ENCODE peak calls at places on chromosomes 7 and 10, in nine cellular contexts. One of them, this sample, is unnamed.

GRCh38 chr7:129949292-129950133 is 3.2 kb downstream of the UBE2H start:
- DNase-seq in testis: peak
- DNase-seq in SK-N-SH: peak
- DNase-seq in psoas muscle: no peak
- DNase-seq in dorsolateral prefrontal cortex: no peak
- DNase-seq in thoracic aorta: no peak
- DNase-seq in fibroblast of pulmonary artery: peak
- DNase-seq in suprapubic skin: no peak
- DNase-seq in astrocyte of the cerebellum: peak
- DNase-seq in this sample: no peak

GRCh38 chr7:25835191-25835590 is 316.8 kb upstream of the NFE2L3 start:
- DNase-seq in testis: no peak
- DNase-seq in SK-N-SH: no peak
- DNase-seq in psoas muscle: no peak
- DNase-seq in dorsolateral prefrontal cortex: no peak
- DNase-seq in thoracic aorta: no peak
- DNase-seq in fibroblast of pulmonary artery: no peak
- DNase-seq in suprapubic skin: no peak
- DNase-seq in astrocyte of the cerebellum: peak
- DNase-seq in this sample: no peak

GRCh38 chr7:150890853-150891584 is 38.7 kb downstream of the AOC1 start:
- DNase-seq in testis: no peak
- DNase-seq in SK-N-SH: no peak
- DNase-seq in psoas muscle: no peak
- DNase-seq in dorsolateral prefrontal cortex: no peak
- DNase-seq in thoracic aorta: no peak
- DNase-seq in fibroblast of pulmonary artery: no peak
- DNase-seq in suprapubic skin: no peak
- DNase-seq in astrocyte of the cerebellum: no peak
- DNase-seq in this sample: no peak

GRCh38 chr7:5382281-5383041 is 41.2 kb downstream of the TNRC18 start:
- DNase-seq in testis: peak
- DNase-seq in SK-N-SH: peak
- DNase-seq in psoas muscle: no peak
- DNase-seq in dorsolateral prefrontal cortex: peak
- DNase-seq in thoracic aorta: no peak
- DNase-seq in fibroblast of pulmonary artery: peak
- DNase-seq in suprapubic skin: no peak
- DNase-seq in astrocyte of the cerebellum: no peak
- DNase-seq in this sample: no peak

GRCh38 chr10:108250954-108251620 is 1086.6 kb upstream of the SORCS1 start:
- DNase-seq in testis: no peak
- DNase-seq in SK-N-SH: peak
- DNase-seq in psoas muscle: no peak
- DNase-seq in dorsolateral prefrontal cortex: no peak
- DNase-seq in thoracic aorta: no peak
- DNase-seq in fibroblast of pulmonary artery: peak
- DNase-seq in suprapubic skin: no peak
- DNase-seq in astrocyte of the cerebellum: no peak
- DNase-seq in this sample: no peak

GRCh38 chr7:148609045-148609725 is 18.6 kb downstream of the C7orf33 start:
- DNase-seq in testis: no peak
- DNase-seq in SK-N-SH: no peak
- DNase-seq in psoas muscle: no peak
- DNase-seq in dorsolateral prefrontal cortex: no peak
- DNase-seq in thoracic aorta: no peak
- DNase-seq in fibroblast of pulmonary artery: peak
- DNase-seq in suprapubic skin: no peak
- DNase-seq in astrocyte of the cerebellum: peak
- DNase-seq in this sample: no peak

GRCh38 chr7:47418910-47419309 is 163.0 kb downstream of the TNS3 start:
- DNase-seq in testis: no peak
- DNase-seq in SK-N-SH: no peak
- DNase-seq in psoas muscle: no peak
- DNase-seq in dorsolateral prefrontal cortex: no peak
- DNase-seq in thoracic aorta: no peak
- DNase-seq in fibroblast of pulmonary artery: peak
- DNase-seq in suprapubic skin: peak
- DNase-seq in astrocyte of the cerebellum: no peak
- DNase-seq in this sample: no peak

GRCh38 chr7:87480386-87480785 is 4.9 kb upstream of the ABCB4 start:
- DNase-seq in testis: no peak
- DNase-seq in SK-N-SH: no peak
- DNase-seq in psoas muscle: no peak
- DNase-seq in dorsolateral prefrontal cortex: no peak
- DNase-seq in thoracic aorta: no peak
- DNase-seq in fibroblast of pulmonary artery: no peak
- DNase-seq in suprapubic skin: no peak
- DNase-seq in astrocyte of the cerebellum: no peak
- DNase-seq in this sample: no peak

GRCh38 chr10:77139746-77140145 is 497.9 kb downstream of the KCNMA1 start:
- DNase-seq in testis: no peak
- DNase-seq in SK-N-SH: no peak
- DNase-seq in psoas muscle: no peak
- DNase-seq in dorsolateral prefrontal cortex: no peak
- DNase-seq in thoracic aorta: no peak
- DNase-seq in fibroblast of pulmonary artery: no peak
- DNase-seq in suprapubic skin: no peak
- DNase-seq in astrocyte of the cerebellum: no peak
- DNase-seq in this sample: no peak

GRCh38 chr10:131544495-131544894 is 233.0 kb upstream of the TCERG1L start:
- DNase-seq in testis: no peak
- DNase-seq in SK-N-SH: no peak
- DNase-seq in psoas muscle: no peak
- DNase-seq in dorsolateral prefrontal cortex: no peak
- DNase-seq in thoracic aorta: no peak
- DNase-seq in fibroblast of pulmonary artery: no peak
- DNase-seq in suprapubic skin: no peak
- DNase-seq in astrocyte of the cerebellum: no peak
- DNase-seq in this sample: no peak

GRCh38 chr7:22597845-22598244 is 97.9 kb upstream of the STEAP1B start:
- DNase-seq in testis: no peak
- DNase-seq in SK-N-SH: no peak
- DNase-seq in psoas muscle: no peak
- DNase-seq in dorsolateral prefrontal cortex: no peak
- DNase-seq in thoracic aorta: no peak
- DNase-seq in fibroblast of pulmonary artery: peak
- DNase-seq in suprapubic skin: no peak
- DNase-seq in astrocyte of the cerebellum: no peak
- DNase-seq in this sample: no peak

GRCh38 chr7:2759736-2760097 is 71.7 kb downstream of the AMZ1 start:
- DNase-seq in testis: no peak
- DNase-seq in SK-N-SH: no peak
- DNase-seq in psoas muscle: peak
- DNase-seq in dorsolateral prefrontal cortex: peak
- DNase-seq in thoracic aorta: no peak
- DNase-seq in fibroblast of pulmonary artery: no peak
- DNase-seq in suprapubic skin: no peak
- DNase-seq in astrocyte of the cerebellum: no peak
- DNase-seq in this sample: no peak

GRCh38 chr10:53839437-53840039 is 961.5 kb downstream of the PCDH15 start:
- DNase-seq in testis: no peak
- DNase-seq in SK-N-SH: peak
- DNase-seq in psoas muscle: no peak
- DNase-seq in dorsolateral prefrontal cortex: no peak
- DNase-seq in thoracic aorta: no peak
- DNase-seq in fibroblast of pulmonary artery: peak
- DNase-seq in suprapubic skin: no peak
- DNase-seq in astrocyte of the cerebellum: peak
- DNase-seq in this sample: peak

GRCh38 chr10:7789390-7789789 is 1.4 kb downstream of the ATP5F1C start:
- DNase-seq in testis: peak
- DNase-seq in SK-N-SH: peak
- DNase-seq in psoas muscle: no peak
- DNase-seq in dorsolateral prefrontal cortex: no peak
- DNase-seq in thoracic aorta: no peak
- DNase-seq in fibroblast of pulmonary artery: peak
- DNase-seq in suprapubic skin: no peak
- DNase-seq in astrocyte of the cerebellum: no peak
- DNase-seq in this sample: no peak

GRCh38 chr10:124025638-124026336 is 67.6 kb downstream of the CHST15 start:
- DNase-seq in testis: no peak
- DNase-seq in SK-N-SH: peak
- DNase-seq in psoas muscle: no peak
- DNase-seq in dorsolateral prefrontal cortex: no peak
- DNase-seq in thoracic aorta: no peak
- DNase-seq in fibroblast of pulmonary artery: peak
- DNase-seq in suprapubic skin: no peak
- DNase-seq in astrocyte of the cerebellum: no peak
- DNase-seq in this sample: peak
- TF ChIP-seq CTCF in testis: no peak
- TF ChIP-seq CTCF in SK-N-SH: no peak
- TF ChIP-seq CTCF in psoas muscle: peak
- TF ChIP-seq CTCF in dorsolateral prefrontal cortex: peak
- TF ChIP-seq CTCF in thoracic aorta: peak
- TF ChIP-seq CTCF in fibroblast of pulmonary artery: peak
- TF ChIP-seq CTCF in suprapubic skin: no peak
- TF ChIP-seq CTCF in astrocyte of the cerebellum: peak
- TF ChIP-seq CTCF in this sample: peak

GRCh38 chr10:121990015-121990677 is 1.2 kb downstream of the TACC2 start:
- DNase-seq in testis: no peak
- DNase-seq in SK-N-SH: no peak
- DNase-seq in psoas muscle: no peak
- DNase-seq in dorsolateral prefrontal cortex: no peak
- DNase-seq in thoracic aorta: no peak
- DNase-seq in fibroblast of pulmonary artery: no peak
- DNase-seq in suprapubic skin: no peak
- DNase-seq in astrocyte of the cerebellum: no peak
- DNase-seq in this sample: no peak
- H3K4me3 ChIP-seq in testis: no peak
- H3K4me3 ChIP-seq in SK-N-SH: no peak
- H3K4me3 ChIP-seq in psoas muscle: peak
- H3K4me3 ChIP-seq in dorsolateral prefrontal cortex: no peak
- H3K4me3 ChIP-seq in thoracic aorta: peak
- H3K4me3 ChIP-seq in fibroblast of pulmonary artery: no peak
- H3K4me3 ChIP-seq in suprapubic skin: no peak
- H3K4me3 ChIP-seq in astrocyte of the cerebellum: no peak
- H3K4me3 ChIP-seq in this sample: no peak

GRCh38 chr7:152056621-152057274 is 31.3 kb downstream of the GALNT11 start:
- DNase-seq in testis: no peak
- DNase-seq in SK-N-SH: no peak
- DNase-seq in psoas muscle: no peak
- DNase-seq in dorsolateral prefrontal cortex: no peak
- DNase-seq in thoracic aorta: no peak
- DNase-seq in fibroblast of pulmonary artery: no peak
- DNase-seq in suprapubic skin: no peak
- DNase-seq in astrocyte of the cerebellum: no peak
- DNase-seq in this sample: no peak

GRCh38 chr7:152051968-152052367 is 26.5 kb downstream of the GALNT11 start:
- DNase-seq in testis: no peak
- DNase-seq in SK-N-SH: no peak
- DNase-seq in psoas muscle: no peak
- DNase-seq in dorsolateral prefrontal cortex: no peak
- DNase-seq in thoracic aorta: no peak
- DNase-seq in fibroblast of pulmonary artery: no peak
- DNase-seq in suprapubic skin: no peak
- DNase-seq in astrocyte of the cerebellum: no peak
- DNase-seq in this sample: no peak

GRCh38 chr7:152052772-152053171 is 27.3 kb downstream of the GALNT11 start:
- DNase-seq in testis: no peak
- DNase-seq in SK-N-SH: no peak
- DNase-seq in psoas muscle: no peak
- DNase-seq in dorsolateral prefrontal cortex: no peak
- DNase-seq in thoracic aorta: no peak
- DNase-seq in fibroblast of pulmonary artery: no peak
- DNase-seq in suprapubic skin: no peak
- DNase-seq in astrocyte of the cerebellum: no peak
- DNase-seq in this sample: no peak

GRCh38 chr7:152050547-152050971 is 25.1 kb downstream of the GALNT11 start:
- DNase-seq in testis: no peak
- DNase-seq in SK-N-SH: no peak
- DNase-seq in psoas muscle: no peak
- DNase-seq in dorsolateral prefrontal cortex: peak
- DNase-seq in thoracic aorta: no peak
- DNase-seq in fibroblast of pulmonary artery: peak
- DNase-seq in suprapubic skin: no peak
- DNase-seq in astrocyte of the cerebellum: peak
- DNase-seq in this sample: no peak

GRCh38 chr7:152054377-152055230 is 29.1 kb downstream of the GALNT11 start:
- DNase-seq in testis: peak
- DNase-seq in SK-N-SH: no peak
- DNase-seq in psoas muscle: peak
- DNase-seq in dorsolateral prefrontal cortex: no peak
- DNase-seq in thoracic aorta: no peak
- DNase-seq in fibroblast of pulmonary artery: peak
- DNase-seq in suprapubic skin: no peak
- DNase-seq in astrocyte of the cerebellum: no peak
- DNase-seq in this sample: no peak
- TF ChIP-seq CTCF in testis: no peak
- TF ChIP-seq CTCF in SK-N-SH: no peak
- TF ChIP-seq CTCF in psoas muscle: no peak
- TF ChIP-seq CTCF in dorsolateral prefrontal cortex: no peak
- TF ChIP-seq CTCF in thoracic aorta: no peak
- TF ChIP-seq CTCF in fibroblast of pulmonary artery: peak
- TF ChIP-seq CTCF in suprapubic skin: no peak
- TF ChIP-seq CTCF in astrocyte of the cerebellum: no peak
- TF ChIP-seq CTCF in this sample: no peak

GRCh38 chr7:69803699-69804516 is 205.6 kb downstream of the AUTS2 start:
- DNase-seq in testis: no peak
- DNase-seq in SK-N-SH: no peak
- DNase-seq in psoas muscle: no peak
- DNase-seq in dorsolateral prefrontal cortex: no peak
- DNase-seq in thoracic aorta: no peak
- DNase-seq in fibroblast of pulmonary artery: no peak
- DNase-seq in suprapubic skin: no peak
- DNase-seq in astrocyte of the cerebellum: no peak
- DNase-seq in this sample: no peak

GRCh38 chr7:69808401-69808800 is 210.1 kb downstream of the AUTS2 start:
- DNase-seq in testis: no peak
- DNase-seq in SK-N-SH: no peak
- DNase-seq in psoas muscle: no peak
- DNase-seq in dorsolateral prefrontal cortex: no peak
- DNase-seq in thoracic aorta: no peak
- DNase-seq in fibroblast of pulmonary artery: no peak
- DNase-seq in suprapubic skin: no peak
- DNase-seq in astrocyte of the cerebellum: no peak
- DNase-seq in this sample: no peak

GRCh38 chr7:69801729-69802688 is 203.7 kb downstream of the AUTS2 start:
- DNase-seq in testis: no peak
- DNase-seq in SK-N-SH: peak
- DNase-seq in psoas muscle: no peak
- DNase-seq in dorsolateral prefrontal cortex: no peak
- DNase-seq in thoracic aorta: no peak
- DNase-seq in fibroblast of pulmonary artery: no peak
- DNase-seq in suprapubic skin: no peak
- DNase-seq in astrocyte of the cerebellum: no peak
- DNase-seq in this sample: no peak

GRCh38 chr7:69800495-69800894 is 202.2 kb downstream of the AUTS2 start:
- DNase-seq in testis: peak
- DNase-seq in SK-N-SH: peak
- DNase-seq in psoas muscle: no peak
- DNase-seq in dorsolateral prefrontal cortex: no peak
- DNase-seq in thoracic aorta: no peak
- DNase-seq in fibroblast of pulmonary artery: peak
- DNase-seq in suprapubic skin: no peak
- DNase-seq in astrocyte of the cerebellum: no peak
- DNase-seq in this sample: no peak

DNA sequence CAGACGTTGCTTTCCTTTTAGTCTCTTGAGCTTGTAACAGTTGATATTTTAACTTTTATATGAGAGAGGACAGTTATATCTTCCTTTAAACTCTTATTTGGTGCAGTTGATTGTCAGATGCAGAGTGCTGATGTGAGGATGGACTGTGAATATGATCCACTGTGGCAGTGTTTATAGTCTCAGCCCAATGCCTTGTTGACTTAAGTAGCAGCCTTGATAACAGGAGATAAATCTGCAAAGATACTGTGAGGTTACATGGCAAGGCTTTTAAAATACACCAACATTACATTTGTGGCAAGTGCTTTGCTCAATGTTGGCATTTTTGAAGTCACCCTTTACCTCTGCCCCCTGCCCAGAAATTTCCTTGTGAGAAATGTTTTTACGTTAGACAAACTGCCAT is 206.7 kb downstream of the AUTS2 start:
- DNase-seq in testis: no peak
- DNase-seq in SK-N-SH: no peak
- DNase-seq in psoas muscle: no peak
- DNase-seq in dorsolateral prefrontal cortex: no peak
- DNase-seq in thoracic aorta: no peak
- DNase-seq in fibroblast of pulmonary artery: no peak
- DNase-seq in suprapubic skin: no peak
- DNase-seq in astrocyte of the cerebellum: no peak
- DNase-seq in this sample: no peak
- H3K4me3 ChIP-seq in testis: no peak
- H3K4me3 ChIP-seq in SK-N-SH: no peak
- H3K4me3 ChIP-seq in psoas muscle: no peak
- H3K4me3 ChIP-seq in dorsolateral prefrontal cortex: no peak
- H3K4me3 ChIP-seq in thoracic aorta: no peak
- H3K4me3 ChIP-seq in fibroblast of pulmonary artery: no peak
- H3K4me3 ChIP-seq in suprapubic skin: no peak
- H3K4me3 ChIP-seq in astrocyte of the cerebellum: no peak
- H3K4me3 ChIP-seq in this sample: no peak

This sample was measured in LNCaP clone FGC.